ENCODE peak calls at places on chromosomes 6 and 20, in six cellular contexts. L is suprapubic skin, O is endothelial cell of umbilical vein, P is HCT116, C is A549, M is adrenal gland. A is an unnamed sample.

GRCh38 chr6:33175436-33176069 is 16.7 kb downstream of the COL11A2 start:
- DNase-seq in L (no peak), P (no peak), C (no peak), O (no peak), M (no peak), A (no peak)

GRCh38 chr20:2559641-2560040 is 23.3 kb downstream of the TMC2 start:
- DNase-seq in L (no peak), C (no peak), M (no peak), O (no peak), P (no peak), A (no peak)

GRCh38 chr6:105985098-105985815 is 100.9 kb upstream of the PRDM1 start:
- DNase-seq in C (no peak), M (no peak), O (no peak), P (no peak), L (no peak), A (no peak)

GRCh38 chr20:16011061-16011460 is 562.2 kb downstream of the KIF16B start:
- DNase-seq in M (no peak), C (no peak), O (no peak), P (no peak), L (no peak), A (no peak)

GRCh38 chr20:31749223-31749622 is 10.1 kb downstream of the TPX2 start:
- DNase-seq in P (no peak), M (no peak), C (no peak), O (no peak), L (no peak), A (no peak)

GRCh38 chr20:21342656-21343345 is 39.7 kb downstream of the XRN2 start:
- DNase-seq in P (no peak), C (no peak), O (peak), L (no peak), M (no peak), A (no peak)

GRCh38 chr6:31122803-31123706 is 2.8 kb upstream of the CDSN start:
- DNase-seq in C (peak), O (peak), P (peak), L (no peak), M (peak), A (no peak)

GRCh38 chr20:36571564-36572504 is 1.6 kb upstream of the TGIF2 start:
- DNase-seq in C (no peak), M (no peak), L (no peak), O (no peak), P (no peak), A (no peak)

GRCh38 chr6:5119090-5119951 is 34.2 kb downstream of the PPP1R3G start:
- DNase-seq in C (no peak), M (no peak), L (peak), P (no peak), O (no peak), A (no peak)

GRCh38 chr20:48797275-48797825 is 30.4 kb downstream of the PREX1 start:
- DNase-seq in L (no peak), C (no peak), P (no peak), O (no peak), M (peak), A (no peak)

GRCh38 chr6:112906737-112907136 is 559.6 kb downstream of the RFPL4B start:
- DNase-seq in L (no peak), M (no peak), P (no peak), O (peak), C (no peak), A (no peak)

GRCh38 chr20:39903806-39904205 is 785.2 kb downstream of the MAFB start:
- DNase-seq in C (no peak), M (peak), O (no peak), L (no peak), P (no peak), A (no peak)

GRCh38 chr6:109239918-109240321 is 142.3 kb downstream of the CD164 start:
- DNase-seq in O (no peak), C (no peak), L (no peak), P (no peak), M (peak), A (no peak)

GRCh38 chr20:4730782-4731181 is 9.1 kb downstream of the PRND start:
- DNase-seq in C (no peak), P (no peak), M (no peak), L (no peak), O (peak), A (no peak)

GRCh38 chr20:48180039-48180438 is 394.8 kb upstream of the SULF2 start:
- DNase-seq in P (no peak), C (peak), L (no peak), O (peak), M (no peak), A (no peak)

GRCh38 chr6:165804331-165805066 is 141.5 kb upstream of the PDE10A start:
- DNase-seq in L (no peak), P (no peak), C (no peak), O (peak), M (no peak), A (no peak)
- H3K4me3 ChIP-seq in L (peak), P (no peak), C (no peak), O (no peak), M (no peak), A (peak)

DNA sequence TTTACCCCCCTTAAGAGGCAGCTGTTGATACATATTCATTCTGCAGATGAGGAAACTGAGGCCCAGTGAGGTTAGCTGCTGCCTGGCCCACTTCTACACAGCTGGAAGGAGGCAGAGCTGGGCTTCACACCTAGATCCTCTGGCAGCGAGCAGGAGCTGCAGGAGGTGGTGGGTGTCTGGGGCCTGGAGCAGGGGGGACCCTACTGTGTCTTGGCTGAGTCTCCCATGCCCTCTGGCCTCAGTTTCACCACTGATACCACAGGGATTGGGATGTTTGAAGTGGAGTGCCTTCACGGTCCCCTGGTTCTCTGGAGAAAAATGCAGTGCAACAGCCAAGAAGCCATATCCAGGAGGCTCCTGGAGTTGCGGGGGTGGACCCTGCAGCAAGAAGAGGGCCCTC is 8.2 kb upstream of the BPIFA2 start:
- DNase-seq in L (no peak), P (no peak), C (no peak), O (no peak), M (no peak), A (no peak)
- TF ChIP-seq POLR2A in L (no peak), P (no peak), C (no peak), O (no peak), M (no peak), A (no peak)

GRCh38 chr6:44250067-44250717 is 3.3 kb downstream of the HSP90AB1 start:
- DNase-seq in M (no peak), O (no peak), P (no peak), L (no peak), C (no peak), A (no peak)
- H3K4me3 ChIP-seq in M (no peak), O (no peak), P (no peak), L (no peak), C (peak), A (no peak)

DNA sequence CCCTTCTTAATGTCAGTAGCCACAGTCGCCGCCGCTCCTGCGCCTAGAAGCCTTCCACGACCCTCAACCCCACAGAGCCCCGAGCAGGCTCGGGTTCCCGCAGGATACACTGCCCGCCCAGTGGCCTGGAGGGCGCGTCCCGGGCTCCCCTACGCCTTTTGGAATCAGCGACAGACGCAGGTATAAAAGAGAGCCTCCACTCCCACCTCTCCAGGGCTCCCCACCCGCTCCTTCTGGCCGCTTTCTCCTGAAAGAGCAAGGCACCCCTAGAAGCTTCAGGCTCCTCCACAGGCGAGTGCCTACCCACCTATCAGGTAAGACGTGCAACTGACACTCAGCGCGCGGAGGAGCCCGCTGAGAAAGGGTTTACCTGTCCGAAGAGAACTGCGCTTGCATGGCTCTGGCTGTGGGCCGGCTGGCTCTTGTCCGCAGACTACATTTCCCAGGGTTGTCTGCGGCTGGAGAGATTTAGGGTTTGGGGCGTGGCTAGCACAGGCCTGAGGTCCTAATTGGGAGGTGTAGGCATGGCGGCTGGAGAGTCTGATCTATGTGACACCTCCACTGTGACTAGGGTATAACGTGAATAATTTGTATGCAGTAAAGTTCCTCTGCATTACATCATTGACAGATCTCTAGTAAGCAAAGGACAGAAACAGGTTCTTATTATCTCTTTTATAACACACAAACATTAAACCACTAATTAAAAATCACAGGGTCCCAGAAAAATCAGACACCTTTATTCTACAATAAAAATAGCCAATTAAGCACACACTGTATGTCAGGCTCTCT is 13.5 kb upstream of the ZNF391 start:
- DNase-seq in M (peak), P (peak), O (peak), C (no peak), L (peak), A (no peak)
- TF ChIP-seq POLR2A in M (no peak), P (no peak), O (no peak), C (no peak), L (no peak), A (no peak)

GRCh38 chr6:144095134-144096002 is at the start of gene SF3B5:
- DNase-seq in C (peak), L (peak), P (peak), M (peak), O (peak), A (peak)

GRCh38 chr6:144093236-144093635 is 2.1 kb downstream of the SF3B5 start:
- DNase-seq in O (no peak), M (no peak), P (no peak), L (no peak), C (no peak), A (no peak)

GRCh38 chr6:144094731-144095133 is 641 bp downstream of the SF3B5 start:
- DNase-seq in O (no peak), C (no peak), L (no peak), M (no peak), P (no peak), A (peak)

GRCh38 chr6:144090384-144090783 is 5.0 kb downstream of the SF3B5 start:
- DNase-seq in M (no peak), O (no peak), P (no peak), L (no peak), C (no peak), A (no peak)

GRCh38 chr6:144093658-144094057 is 1.7 kb downstream of the SF3B5 start:
- DNase-seq in P (no peak), M (no peak), C (no peak), L (no peak), O (no peak), A (no peak)
- H3K4me3 ChIP-seq in P (no peak), M (no peak), C (no peak), L (peak), O (no peak), A (peak)

GRCh38 chr20:44886828-44887227 is 1.3 kb downstream of the YWHAB start:
- DNase-seq in L (no peak), C (no peak), P (no peak), M (no peak), O (no peak), A (no peak)

GRCh38 chr20:44886276-44886671 is 769 bp downstream of the YWHAB start:
- DNase-seq in M (peak), C (no peak), O (peak), P (no peak), L (no peak), A (no peak)

GRCh38 chr20:44884907-44885391 is 556 bp upstream of the YWHAB start:
- DNase-seq in L (no peak), P (no peak), M (no peak), C (no peak), O (no peak), A (no peak)

GRCh38 chr20:44887466-44887865 is 2.0 kb downstream of the YWHAB start:
- DNase-seq in M (no peak), O (no peak), L (no peak), P (no peak), C (no peak), A (no peak)

GRCh38 chr20:44885392-44886275 is at the start of gene YWHAB:
- DNase-seq in L (peak), O (peak), M (peak), C (peak), P (peak), A (peak)
- TF ChIP-seq POLR2A in L (no peak), O (peak), M (peak), C (peak), P (peak), A (peak)

GRCh38 chr6:104957301-104958177 is 632 bp downstream of the LIN28B start:
- DNase-seq in C (peak), M (no peak), O (no peak), L (no peak), P (no peak), A (no peak)
- H3K4me3 ChIP-seq in C (peak), M (no peak), O (no peak), L (no peak), P (no peak), A (no peak)

GRCh38 chr6:107114872-107115694 is at the start of gene BEND3:
- DNase-seq in O (no peak), C (no peak), L (no peak), P (no peak), M (peak), A (no peak)

GRCh38 chr6:107113460-107114212 is 1.7 kb downstream of the BEND3 start:
- DNase-seq in M (peak), C (no peak), L (no peak), O (no peak), P (no peak), A (no peak)

GRCh38 chr6:107116328-107116892 is 1.1 kb upstream of the BEND3 start:
- DNase-seq in O (peak), C (no peak), L (peak), M (peak), P (no peak), A (no peak)

GRCh38 chr6:107115695-107116327 is 496 bp upstream of the BEND3 start:
- DNase-seq in C (peak), M (peak), L (peak), O (peak), P (no peak), A (no peak)

DNA sequence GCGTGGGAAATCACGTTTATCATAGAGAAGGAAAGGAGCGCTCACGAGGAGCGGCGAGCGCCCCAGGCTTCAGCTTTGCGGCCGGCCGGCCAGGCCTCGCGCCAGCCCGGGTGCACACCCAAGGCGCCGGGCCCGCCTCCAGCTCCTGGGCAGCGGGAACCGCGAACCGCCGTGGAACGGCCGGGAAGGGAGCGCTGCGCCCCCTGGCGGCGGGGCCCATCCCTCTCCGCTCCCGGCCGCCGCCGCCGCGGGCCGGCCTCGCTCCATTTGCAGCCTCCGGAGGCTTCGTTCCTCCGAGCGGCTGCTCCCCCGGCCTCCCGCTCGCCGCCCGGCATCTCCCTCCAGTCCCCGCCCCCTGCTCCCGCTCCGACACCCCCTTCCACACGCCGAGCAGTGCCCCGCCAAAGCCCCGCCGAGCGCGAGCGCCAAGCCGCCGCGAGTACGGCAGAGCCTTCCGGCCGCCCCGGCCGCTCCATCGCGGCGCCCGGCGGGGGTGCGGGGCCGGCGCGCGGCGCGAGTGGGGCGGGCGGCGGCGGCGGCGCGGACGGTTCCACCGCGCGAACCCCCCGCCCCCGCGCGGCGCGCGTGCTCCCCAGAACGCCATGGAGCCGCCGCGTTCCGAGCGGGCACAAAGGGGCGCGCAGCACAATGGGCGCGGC is 973 bp downstream of the BEND3 start:
- DNase-seq in L (peak), C (peak), M (peak), P (peak), O (peak), A (no peak)
- TF ChIP-seq POLR2A in L (no peak), C (no peak), M (no peak), P (no peak), O (no peak), A (no peak)

GRCh38 chr20:41245086-41245707 is 72.3 kb downstream of the ZHX3 start:
- DNase-seq in P (no peak), O (peak), L (no peak), M (peak), C (no peak), A (no peak)

GRCh38 chr20:41248371-41249024 is 69.0 kb downstream of the ZHX3 start:
- DNase-seq in P (no peak), L (no peak), C (no peak), M (no peak), O (peak), A (no peak)

GRCh38 chr20:41249781-41250281 is 67.7 kb downstream of the ZHX3 start:
- DNase-seq in C (no peak), P (no peak), O (peak), L (no peak), M (no peak), A (no peak)

GRCh38 chr20:41247523-41248370 is 69.8 kb downstream of the ZHX3 start:
- DNase-seq in C (no peak), P (no peak), M (no peak), O (peak), L (no peak), A (no peak)

DNA sequence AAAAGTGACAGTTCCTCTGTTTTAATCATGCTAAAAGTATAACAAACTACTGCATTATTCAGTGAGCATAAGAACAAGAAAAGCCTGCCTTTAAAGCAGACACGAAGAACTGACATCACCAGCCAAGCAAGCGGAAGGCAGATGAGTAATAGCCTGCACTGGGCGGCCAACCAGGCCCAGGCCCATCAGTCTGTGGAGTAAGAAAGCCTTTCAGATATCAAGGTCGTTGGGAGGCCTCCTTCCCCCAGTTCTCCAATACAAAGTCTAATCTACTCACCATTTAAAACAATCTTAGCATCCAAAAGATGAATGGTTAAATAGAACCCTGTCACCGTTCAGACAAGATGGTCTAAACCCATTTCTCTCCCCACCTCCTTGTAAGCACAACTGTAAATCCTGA is 68.2 kb downstream of the ZHX3 start:
- DNase-seq in P (no peak), L (peak), O (peak), C (no peak), M (peak), A (no peak)
- H3K4me3 ChIP-seq in P (no peak), L (no peak), O (no peak), C (no peak), M (no peak), A (no peak)